ENCODE peak calls at places on chromosomes 16 and 17, in six cellular contexts. N is psoas muscle, E is NCI-H510A treated with DMSO at 0.1 percent for 48 hours, W is ecto neural progenitor cell, F is thyroid gland, S is DMS53. A is an unnamed sample.

GRCh38 chr17:13601776-13602551 is at the start of gene HS3ST3A1:
- DNase-seq in F (no peak), S (no peak), N (peak; percentile 24), E (no peak), W (peak; percentile 96), A (no peak)

GRCh38 chr17:28004344-28004743 is 38.1 kb upstream of the NLK start:
- DNase-seq in N (no peak), W (no peak), F (no peak), E (no peak), S (no peak), A (no peak)

GRCh38 chr16:82824408-82824807 is 197.6 kb downstream of the CDH13 start:
- DNase-seq in E (no peak), F (no peak), S (peak; percentile 12), N (no peak), W (no peak), A (no peak)

GRCh38 chr17:51461578-51462004 is 201.2 kb downstream of the UTP18 start:
- DNase-seq in W (peak; percentile 80), F (peak; percentile 37), E (peak; percentile 66), S (peak; percentile 94), N (peak; percentile 53), A (peak; percentile 65)

GRCh38 chr16:68993885-68994284 is 111.6 kb upstream of the HAS3 start:
- DNase-seq in E (no peak), N (no peak), S (peak; percentile 66), F (no peak), W (no peak), A (no peak)

GRCh38 chr16:15643453-15644305 is 725 bp upstream of the MARF1 start:
- DNase-seq in E (peak; percentile 95), S (peak; percentile 78), W (no peak), N (no peak), F (peak; percentile 39), A (no peak)

GRCh38 chr16:55542459-55543082 is 23.9 kb upstream of the CAPNS2 start:
- DNase-seq in S (no peak), E (no peak), F (no peak), W (no peak), N (no peak), A (no peak)

GRCh38 chr17:81403040-81403467 is 7.8 kb downstream of the BAHCC1 start:
- DNase-seq in S (no peak), W (no peak), F (no peak), E (no peak), N (no peak), A (no peak)

GRCh38 chr16:84804326-84804725 is 15.5 kb upstream of the CRISPLD2 start:
- DNase-seq in N (no peak), S (no peak), E (no peak), F (no peak), W (no peak), A (peak; percentile 6)

GRCh38 chr16:80285089-80285488 is 255.7 kb upstream of the DYNLRB2 start:
- DNase-seq in N (no peak), S (no peak), E (no peak), F (no peak), W (no peak), A (no peak)

GRCh38 chr17:72474740-72475477 is 354.1 kb downstream of the SOX9 start:
- DNase-seq in F (no peak), N (no peak), S (peak; percentile 45), W (no peak), E (no peak), A (no peak)

GRCh38 chr17:53406907-53407306 is 415.8 kb upstream of the KIF2B start:
- DNase-seq in F (no peak), S (no peak), N (no peak), W (no peak), E (no peak), A (no peak)

GRCh38 chr17:49637050-49637449 is 40.8 kb downstream of the SPOP start:
- DNase-seq in W (no peak), F (no peak), E (no peak), S (no peak), N (no peak), A (no peak)

GRCh38 chr16:66637806-66638205 is 33.3 kb downstream of the CMTM3 start:
- DNase-seq in E (no peak), F (no peak), W (no peak), S (no peak), N (no peak), A (no peak)

GRCh38 chr17:6753006-6753445 is 2.8 kb upstream of the XAF1 start:
- DNase-seq in S (no peak), E (no peak), W (no peak), N (peak; percentile 59), F (peak; percentile 31), A (peak; percentile 79)

GRCh38 chr16:74747716-74748041 is 26.9 kb downstream of the FA2H start:
- DNase-seq in F (no peak), E (no peak), N (no peak), W (no peak), S (no peak), A (no peak)